ENCODE peak calls at places on chromosome 22, in six cellular contexts. One of them, this sample, is unnamed.

GRCh38 chr22:19862616-19863246 is 8.1 kb upstream of the GNB1L start:
- DNase-seq in fibroblast of lung: no peak
- DNase-seq in fibroblast of pulmonary artery: no peak
- DNase-seq in AG10803: no peak
- DNase-seq in A549: no peak
- DNase-seq in cardiac fibroblast: no peak
- DNase-seq in this sample: no peak

GRCh38 chr22:40107756-40108437 is 69.8 kb upstream of the TNRC6B start:
- DNase-seq in fibroblast of lung: peak; percentile 43
- DNase-seq in fibroblast of pulmonary artery: peak; percentile 36
- DNase-seq in AG10803: peak; percentile 72
- DNase-seq in A549: no peak
- DNase-seq in cardiac fibroblast: peak; percentile 47
- DNase-seq in this sample: peak; percentile 5

GRCh38 chr22:29765905-29766631 is 739 bp downstream of the ZMAT5 start:
- DNase-seq in fibroblast of lung: no peak
- DNase-seq in fibroblast of pulmonary artery: no peak
- DNase-seq in AG10803: no peak
- DNase-seq in A549: no peak
- DNase-seq in cardiac fibroblast: no peak
- DNase-seq in this sample: no peak

GRCh38 chr22:41742918-41743317 is 43.6 kb downstream of the MEI1 start:
- DNase-seq in fibroblast of lung: no peak
- DNase-seq in fibroblast of pulmonary artery: no peak
- DNase-seq in AG10803: no peak
- DNase-seq in A549: no peak
- DNase-seq in cardiac fibroblast: no peak
- DNase-seq in this sample: no peak

GRCh38 chr22:19765477-19766234 is 5.1 kb downstream of the TBX1 start:
- DNase-seq in fibroblast of lung: no peak
- DNase-seq in fibroblast of pulmonary artery: no peak
- DNase-seq in AG10803: peak; percentile 34
- DNase-seq in A549: no peak
- DNase-seq in cardiac fibroblast: no peak
- DNase-seq in this sample: no peak

GRCh38 chr22:45290410-45290936 is 5.7 kb downstream of the UPK3A start:
- DNase-seq in fibroblast of lung: peak; percentile 64
- DNase-seq in fibroblast of pulmonary artery: peak; percentile 25
- DNase-seq in AG10803: peak; percentile 77
- DNase-seq in A549: peak; percentile 49
- DNase-seq in cardiac fibroblast: peak; percentile 42
- DNase-seq in this sample: peak; percentile 17

GRCh38 chr22:32606181-32606580 is 131.6 kb downstream of the FBXO7 start:
- DNase-seq in fibroblast of lung: no peak
- DNase-seq in fibroblast of pulmonary artery: no peak
- DNase-seq in AG10803: no peak
- DNase-seq in A549: no peak
- DNase-seq in cardiac fibroblast: no peak
- DNase-seq in this sample: no peak

GRCh38 chr22:44127353-44127752 is 53.4 kb upstream of the PARVG start:
- DNase-seq in fibroblast of lung: no peak
- DNase-seq in fibroblast of pulmonary artery: peak; percentile 54
- DNase-seq in AG10803: no peak
- DNase-seq in A549: no peak
- DNase-seq in cardiac fibroblast: peak; percentile 82
- DNase-seq in this sample: no peak

GRCh38 chr22:32841175-32841574 is 39.7 kb downstream of the TIMP3 start:
- DNase-seq in fibroblast of lung: no peak
- DNase-seq in fibroblast of pulmonary artery: no peak
- DNase-seq in AG10803: no peak
- DNase-seq in A549: no peak
- DNase-seq in cardiac fibroblast: no peak
- DNase-seq in this sample: no peak

GRCh38 chr22:40525250-40525884 is 111.2 kb downstream of the MRTFA start:
- DNase-seq in fibroblast of lung: peak; percentile 69
- DNase-seq in fibroblast of pulmonary artery: peak; percentile 68
- DNase-seq in AG10803: peak; percentile 40
- DNase-seq in A549: peak; percentile 65
- DNase-seq in cardiac fibroblast: peak; percentile 67
- DNase-seq in this sample: no peak

GRCh38 chr22:35400335-35400680 is 368 bp downstream of the MCM5 start:
- DNase-seq in fibroblast of lung: no peak
- DNase-seq in fibroblast of pulmonary artery: no peak
- DNase-seq in AG10803: no peak
- DNase-seq in A549: no peak
- DNase-seq in cardiac fibroblast: no peak
- DNase-seq in this sample: no peak

GRCh38 chr22:43901976-43902643 is 10.3 kb upstream of the PNPLA5 start:
- DNase-seq in fibroblast of lung: peak; percentile 90
- DNase-seq in fibroblast of pulmonary artery: peak; percentile 64
- DNase-seq in AG10803: peak; percentile 96
- DNase-seq in A549: peak; percentile 56
- DNase-seq in cardiac fibroblast: peak; percentile 80
- DNase-seq in this sample: peak; percentile 94

GRCh38 chr22:47160141-47160541 is 397.7 kb downstream of the TBC1D22A start:
- DNase-seq in fibroblast of lung: no peak
- DNase-seq in fibroblast of pulmonary artery: no peak
- DNase-seq in AG10803: no peak
- DNase-seq in A549: no peak
- DNase-seq in cardiac fibroblast: no peak
- DNase-seq in this sample: no peak

GRCh38 chr22:16559056-16559955 is 33.3 kb downstream of the CCT8L2 start:
- DNase-seq in fibroblast of lung: no peak
- DNase-seq in fibroblast of pulmonary artery: no peak
- DNase-seq in AG10803: no peak
- DNase-seq in A549: no peak
- DNase-seq in cardiac fibroblast: no peak
- DNase-seq in this sample: no peak

GRCh38 chr22:17841836-17842235 is 67.6 kb upstream of the BID start:
- DNase-seq in fibroblast of lung: no peak
- DNase-seq in fibroblast of pulmonary artery: no peak
- DNase-seq in AG10803: no peak
- DNase-seq in A549: no peak
- DNase-seq in cardiac fibroblast: no peak
- DNase-seq in this sample: no peak

GRCh38 chr22:17868771-17869170 is 94.5 kb upstream of the BID start:
- DNase-seq in fibroblast of lung: no peak
- DNase-seq in fibroblast of pulmonary artery: no peak
- DNase-seq in AG10803: no peak
- DNase-seq in A549: no peak
- DNase-seq in cardiac fibroblast: no peak
- DNase-seq in this sample: no peak

GRCh38 chr22:43616645-43617044 is 195.5 kb downstream of the EFCAB6 start:
- DNase-seq in fibroblast of lung: no peak
- DNase-seq in fibroblast of pulmonary artery: no peak
- DNase-seq in AG10803: no peak
- DNase-seq in A549: no peak
- DNase-seq in cardiac fibroblast: no peak
- DNase-seq in this sample: no peak

GRCh38 chr22:49749885-49750510 is 77.7 kb downstream of the BRD1 start:
- DNase-seq in fibroblast of lung: no peak
- DNase-seq in fibroblast of pulmonary artery: no peak
- DNase-seq in AG10803: no peak
- DNase-seq in A549: no peak
- DNase-seq in cardiac fibroblast: no peak
- DNase-seq in this sample: no peak

GRCh38 chr22:18024956-18025720 is 777 bp upstream of the MICAL3 start:
- DNase-seq in fibroblast of lung: no peak
- DNase-seq in fibroblast of pulmonary artery: no peak
- DNase-seq in AG10803: no peak
- DNase-seq in A549: no peak
- DNase-seq in cardiac fibroblast: no peak
- DNase-seq in this sample: no peak

GRCh38 chr22:46070722-46071450 is 79.4 kb upstream of the PPARA start:
- DNase-seq in fibroblast of lung: peak; percentile 59
- DNase-seq in fibroblast of pulmonary artery: peak; percentile 53
- DNase-seq in AG10803: peak; percentile 72
- DNase-seq in A549: peak; percentile 63
- DNase-seq in cardiac fibroblast: peak; percentile 81
- DNase-seq in this sample: peak; percentile 38

GRCh38 chr22:47041201-47042115 is 279.0 kb downstream of the TBC1D22A start:
- DNase-seq in fibroblast of lung: no peak
- DNase-seq in fibroblast of pulmonary artery: no peak
- DNase-seq in AG10803: no peak
- DNase-seq in A549: no peak
- DNase-seq in cardiac fibroblast: no peak
- DNase-seq in this sample: no peak

GRCh38 chr22:46958191-46958590 is 195.7 kb downstream of the TBC1D22A start:
- DNase-seq in fibroblast of lung: no peak
- DNase-seq in fibroblast of pulmonary artery: no peak
- DNase-seq in AG10803: no peak
- DNase-seq in A549: no peak
- DNase-seq in cardiac fibroblast: no peak
- DNase-seq in this sample: no peak

GRCh38 chr22:27032121-27032761 is 374.9 kb downstream of the MIAT start:
- DNase-seq in fibroblast of lung: no peak
- DNase-seq in fibroblast of pulmonary artery: no peak
- DNase-seq in AG10803: no peak
- DNase-seq in A549: no peak
- DNase-seq in cardiac fibroblast: no peak
- DNase-seq in this sample: peak; percentile 17

GRCh38 chr22:47539374-47539773 is 776.9 kb downstream of the TBC1D22A start:
- DNase-seq in fibroblast of lung: no peak
- DNase-seq in fibroblast of pulmonary artery: no peak
- DNase-seq in AG10803: no peak
- DNase-seq in A549: no peak
- DNase-seq in cardiac fibroblast: no peak
- DNase-seq in this sample: no peak

GRCh38 chr22:45007247-45007945 is 2.4 kb downstream of the PHF21B start:
- DNase-seq in fibroblast of lung: peak; percentile 17
- DNase-seq in fibroblast of pulmonary artery: no peak
- DNase-seq in AG10803: no peak
- DNase-seq in A549: peak; percentile 16
- DNase-seq in cardiac fibroblast: peak; percentile 10
- DNase-seq in this sample: peak; percentile 24

GRCh38 chr22:46547179-46547882 is 9.9 kb upstream of the CELSR1 start:
- DNase-seq in fibroblast of lung: peak; percentile 64
- DNase-seq in fibroblast of pulmonary artery: peak; percentile 65
- DNase-seq in AG10803: peak; percentile 81
- DNase-seq in A549: peak; percentile 30
- DNase-seq in cardiac fibroblast: peak; percentile 80
- DNase-seq in this sample: peak; percentile 66

GRCh38 chr22:24030186-24030702 is 19.1 kb downstream of the CABIN1 start:
- DNase-seq in fibroblast of lung: no peak
- DNase-seq in fibroblast of pulmonary artery: no peak
- DNase-seq in AG10803: no peak
- DNase-seq in A549: no peak
- DNase-seq in cardiac fibroblast: no peak
- DNase-seq in this sample: no peak

GRCh38 chr22:23411739-23412138 is 168.4 kb downstream of the IGLL1 start:
- DNase-seq in fibroblast of lung: no peak
- DNase-seq in fibroblast of pulmonary artery: no peak
- DNase-seq in AG10803: no peak
- DNase-seq in A549: no peak
- DNase-seq in cardiac fibroblast: no peak
- DNase-seq in this sample: no peak

GRCh38 chr22:27919943-27920755 is 1.1 kb upstream of the PITPNB start:
- DNase-seq in fibroblast of lung: peak; percentile 83
- DNase-seq in fibroblast of pulmonary artery: peak; percentile 65
- DNase-seq in AG10803: peak; percentile 77
- DNase-seq in A549: peak; percentile 59
- DNase-seq in cardiac fibroblast: peak; percentile 81
- DNase-seq in this sample: peak; percentile 65

GRCh38 chr22:35727436-35727835 is 9.8 kb downstream of the APOL5 start:
- DNase-seq in fibroblast of lung: peak; percentile 59
- DNase-seq in fibroblast of pulmonary artery: peak; percentile 81
- DNase-seq in AG10803: no peak
- DNase-seq in A549: no peak
- DNase-seq in cardiac fibroblast: peak; percentile 69
- DNase-seq in this sample: no peak

GRCh38 chr22:27879923-27880322 is 39.1 kb downstream of the PITPNB start:
- DNase-seq in fibroblast of lung: peak; percentile 51
- DNase-seq in fibroblast of pulmonary artery: peak; percentile 65
- DNase-seq in AG10803: peak; percentile 54
- DNase-seq in A549: peak; percentile 45
- DNase-seq in cardiac fibroblast: peak; percentile 61
- DNase-seq in this sample: peak; percentile 52

GRCh38 chr22:19143967-19144400 is 467 bp downstream of the ESS2 start:
- DNase-seq in fibroblast of lung: peak; percentile 11
- DNase-seq in fibroblast of pulmonary artery: no peak
- DNase-seq in AG10803: peak; percentile 15
- DNase-seq in A549: no peak
- DNase-seq in cardiac fibroblast: peak; percentile 14
- DNase-seq in this sample: no peak

GRCh38 chr22:21657020-21657360 is 8.8 kb upstream of the PPIL2 start:
- DNase-seq in fibroblast of lung: no peak
- DNase-seq in fibroblast of pulmonary artery: no peak
- DNase-seq in AG10803: no peak
- DNase-seq in A549: no peak
- DNase-seq in cardiac fibroblast: no peak
- DNase-seq in this sample: no peak
- H3K4me3 ChIP-seq in fibroblast of lung: peak overlapping the region; percentile 43
- H3K4me3 ChIP-seq in fibroblast of pulmonary artery: peak overlapping the region; percentile 46
- H3K4me3 ChIP-seq in AG10803: no peak overlapping the region
- H3K4me3 ChIP-seq in A549: peak overlapping the region; percentile 52
- H3K4me3 ChIP-seq in cardiac fibroblast: peak overlapping the region; percentile 48
- H3K4me3 ChIP-seq in this sample: peak overlapping the region; percentile 47

DNA sequence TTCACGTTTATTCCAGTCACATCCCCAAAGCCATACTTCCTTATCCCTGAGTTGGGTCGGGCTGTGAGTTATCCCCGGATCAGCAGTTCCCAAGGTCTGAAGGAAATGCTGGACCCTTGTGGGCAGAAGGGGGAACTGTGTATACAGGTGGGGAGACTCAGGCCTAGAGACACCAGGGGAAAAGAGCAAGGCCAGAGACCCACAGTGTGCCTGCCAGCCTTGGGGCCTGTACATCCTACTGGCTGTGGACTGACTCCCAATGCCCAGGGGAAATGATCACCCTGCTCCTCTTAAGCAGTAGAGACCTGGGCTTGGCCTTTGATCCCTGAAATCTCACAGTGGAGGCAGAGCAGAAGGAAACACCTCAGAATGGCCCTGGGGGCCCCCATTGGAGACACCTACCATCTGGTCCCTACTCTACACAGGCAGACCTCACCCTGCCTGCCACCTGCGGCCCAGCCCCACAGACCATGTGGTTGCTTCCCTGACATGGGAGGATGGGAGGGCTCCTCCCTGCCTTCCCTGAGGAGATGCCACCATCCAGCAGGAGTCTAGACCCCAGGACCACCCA is 1.3 kb downstream of the SELENOM start:
- DNase-seq in fibroblast of lung: no peak
- DNase-seq in fibroblast of pulmonary artery: no peak
- DNase-seq in AG10803: no peak
- DNase-seq in A549: peak; percentile 19
- DNase-seq in cardiac fibroblast: no peak
- DNase-seq in this sample: no peak
- TF ChIP-seq CTCF in fibroblast of lung: no peak
- TF ChIP-seq CTCF in fibroblast of pulmonary artery: peak; percentile 10
- TF ChIP-seq CTCF in AG10803: peak; percentile 33
- TF ChIP-seq CTCF in A549: no peak
- TF ChIP-seq CTCF in cardiac fibroblast: peak; percentile 23
- TF ChIP-seq CTCF in this sample: no peak

GRCh38 chr22:38697055-38697980 is 3.4 kb downstream of the JOSD1 start:
- DNase-seq in fibroblast of lung: peak; percentile 32
- DNase-seq in fibroblast of pulmonary artery: peak; percentile 78
- DNase-seq in AG10803: peak; percentile 47
- DNase-seq in A549: no peak
- DNase-seq in cardiac fibroblast: peak; percentile 84
- DNase-seq in this sample: peak; percentile 59
- H3K4me3 ChIP-seq in fibroblast of lung: peak overlapping the region; percentile 5
- H3K4me3 ChIP-seq in fibroblast of pulmonary artery: peak overlapping the region; percentile 81
- H3K4me3 ChIP-seq in AG10803: no peak overlapping the region
- H3K4me3 ChIP-seq in A549: peak overlapping the region; percentile 6
- H3K4me3 ChIP-seq in cardiac fibroblast: peak overlapping the region; percentile 22
- H3K4me3 ChIP-seq in this sample: peak overlapping the region; percentile 12

GRCh38 chr22:36871669-36872081 is 10.9 kb downstream of the NCF4 start:
- DNase-seq in fibroblast of lung: no peak
- DNase-seq in fibroblast of pulmonary artery: no peak
- DNase-seq in AG10803: no peak
- DNase-seq in A549: no peak
- DNase-seq in cardiac fibroblast: no peak
- DNase-seq in this sample: no peak
- TF ChIP-seq CTCF in fibroblast of lung: no peak
- TF ChIP-seq CTCF in fibroblast of pulmonary artery: no peak
- TF ChIP-seq CTCF in AG10803: no peak
- TF ChIP-seq CTCF in A549: no peak
- TF ChIP-seq CTCF in cardiac fibroblast: no peak
- TF ChIP-seq CTCF in this sample: no peak

This sample was measured in astrocyte of the spinal cord.